ENCODE peak calls at places on chromosomes 5 and 9, in four cellular contexts. G is IMR-90, I is H9, V is H1. Y is an unnamed sample.

GRCh38 chr5:14988210-14988609 is 116.6 kb upstream of the ANKH start:
- DNase-seq in G (no peak), I (no peak), V (no peak), Y (no peak)

GRCh38 chr5:52853573-52854163 is 66.0 kb downstream of the ITGA1 start:
- DNase-seq in G (peak; percentile 53), I (no peak), V (no peak), Y (no peak)

GRCh38 chr5:157265714-157266285 is at the start of gene CYFIP2:
- DNase-seq in G (peak; percentile 4), I (peak; percentile 85), V (no peak), Y (peak; percentile 74)

GRCh38 chr5:40914835-40915234 is 5.5 kb downstream of the C7 start:
- DNase-seq in G (peak; percentile 55), I (no peak), V (no peak), Y (peak; percentile 18)

GRCh38 chr5:138989720-138990119 is 114.6 kb upstream of the LRRTM2 start:
- DNase-seq in G (peak; percentile 76), I (peak; percentile 12), V (no peak), Y (no peak)

GRCh38 chr5:112579771-112580170 is 157.9 kb upstream of the APC start:
- DNase-seq in G (no peak), I (no peak), V (no peak), Y (peak; percentile 11)

GRCh38 chr9:132207839-132208615 is 46.2 kb downstream of the NTNG2 start:
- DNase-seq in G (no peak), I (peak; percentile 62), V (no peak), Y (peak; percentile 88)

GRCh38 chr5:113188454-113188853 is 211.9 kb downstream of the DCP2 start:
- DNase-seq in G (no peak), I (no peak), V (no peak), Y (no peak)

GRCh38 chr5:134018986-134019316 is 14.2 kb upstream of the VDAC1 start:
- DNase-seq in G (no peak), I (no peak), V (no peak), Y (no peak)

GRCh38 chr5:606061-606460 is 6.1 kb upstream of the CEP72 start:
- DNase-seq in G (no peak), I (no peak), V (no peak), Y (no peak)

GRCh38 chr5:151605559-151605958 is 14.4 kb upstream of the FAT2 start:
- DNase-seq in G (no peak), I (no peak), V (no peak), Y (no peak)
- H4K5ac ChIP-seq in G (no peak overlapping the region), I (no peak overlapping the region), V (no peak overlapping the region), Y (no peak overlapping the region)

GRCh38 chr9:13361076-13361475 is 81.6 kb upstream of the MPDZ start:
- DNase-seq in G (no peak), I (no peak), V (no peak), Y (no peak)
- H4K5ac ChIP-seq in G (no peak overlapping the region), I (no peak overlapping the region), V (no peak overlapping the region), Y (no peak overlapping the region)

DNA sequence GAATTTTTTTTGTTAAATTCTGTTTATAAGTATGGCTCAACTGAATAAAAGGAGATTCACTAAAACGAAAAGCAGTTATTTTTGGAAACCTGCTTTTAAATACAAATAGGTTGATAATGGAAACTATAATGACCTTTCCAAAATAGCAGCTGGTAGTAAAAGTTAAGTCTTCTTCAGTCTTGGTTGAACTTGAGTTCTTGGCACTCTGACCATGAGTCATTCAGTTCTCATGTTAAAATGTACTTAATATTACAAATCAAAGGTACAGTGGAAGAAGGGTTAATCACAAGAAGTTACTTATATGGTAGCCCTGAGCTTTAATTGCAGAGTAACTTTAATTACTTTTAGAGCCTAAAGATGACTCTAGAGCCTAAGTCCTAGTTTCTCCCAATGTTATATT is 62.1 kb downstream of the KLF9 start:
- DNase-seq in G (peak; percentile 81), I (no peak), V (no peak), Y (no peak)
- H4K5ac ChIP-seq in G (no peak overlapping the region), I (no peak overlapping the region), V (no peak overlapping the region), Y (no peak overlapping the region)

DNA sequence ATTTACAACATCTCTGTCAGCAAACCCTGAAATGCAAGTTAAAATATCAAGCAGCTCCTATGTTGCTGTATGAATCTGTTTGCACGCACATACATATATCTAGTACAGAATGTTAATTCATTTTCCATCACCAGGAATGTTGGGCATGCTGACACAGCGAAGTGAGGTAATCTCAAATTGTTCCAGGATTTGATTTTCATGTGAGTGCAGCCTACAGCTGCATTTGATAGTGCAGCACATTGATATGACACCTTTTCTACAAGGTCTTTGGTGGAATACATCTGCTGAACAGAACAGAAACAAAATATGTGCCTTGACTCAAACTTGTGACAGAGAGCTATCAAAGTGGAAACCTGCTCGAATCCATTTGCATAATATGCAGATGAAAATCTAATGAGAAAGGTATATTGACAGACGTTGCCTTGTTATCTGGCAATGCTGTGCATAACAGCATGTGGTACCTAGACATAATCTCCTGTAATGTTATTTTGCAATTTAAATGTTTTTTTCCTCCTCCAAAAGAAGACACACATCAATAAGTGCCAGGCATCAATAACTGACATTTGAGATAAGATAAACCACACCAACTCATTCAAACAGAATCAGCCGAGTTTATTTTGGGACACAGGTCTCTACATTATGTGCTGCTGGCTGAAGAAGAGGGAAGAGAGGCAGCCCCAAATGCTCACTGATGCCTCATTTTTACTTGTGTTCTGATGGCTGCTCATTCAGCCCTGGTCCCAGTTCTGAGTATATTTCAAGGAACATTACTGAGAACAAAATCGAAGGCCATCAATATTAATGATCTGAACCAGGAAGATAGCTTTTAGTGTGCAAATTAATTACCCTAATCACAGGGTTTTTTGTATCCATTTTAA is 512.2 kb downstream of the ZNF608 start:
- DNase-seq in G (no peak), I (no peak), V (no peak), Y (peak; percentile 50)
- H4K5ac ChIP-seq in G (no peak overlapping the region), I (no peak overlapping the region), V (peak overlapping the region; percentile 54), Y (no peak overlapping the region)

GRCh38 chr9:71271602-71272001 is 150.2 kb upstream of the TRPM3 start:
- DNase-seq in G (no peak), I (no peak), V (no peak), Y (peak; percentile 16)
- H4K5ac ChIP-seq in G (no peak overlapping the region), I (no peak overlapping the region), V (no peak overlapping the region), Y (no peak overlapping the region)